ENCODE peak calls at places on chromosomes 7 and 10, in seven cellular contexts. One of them, this sample, is unnamed.

GRCh38 chr7:147658392-147658791 is 932.2 kb upstream of the C7orf33 start:
- DNase-seq in PC-9: no peak
- DNase-seq in naive thymus-derived CD4-positive, alpha-beta T cell: no peak
- DNase-seq in GM23248: no peak
- DNase-seq in psoas muscle: no peak
- DNase-seq in ovary: no peak
- DNase-seq in IMR-90: no peak
- DNase-seq in this sample: no peak

GRCh38 chr7:42128703-42129102 is 108.3 kb downstream of the GLI3 start:
- DNase-seq in PC-9: no peak
- DNase-seq in naive thymus-derived CD4-positive, alpha-beta T cell: no peak
- DNase-seq in GM23248: no peak
- DNase-seq in psoas muscle: no peak
- DNase-seq in ovary: no peak
- DNase-seq in IMR-90: no peak
- DNase-seq in this sample: no peak

GRCh38 chr7:155653773-155654172 is 9.3 kb downstream of the RBM33 start:
- DNase-seq in PC-9: no peak
- DNase-seq in naive thymus-derived CD4-positive, alpha-beta T cell: no peak
- DNase-seq in GM23248: peak; percentile 82
- DNase-seq in psoas muscle: no peak
- DNase-seq in ovary: no peak
- DNase-seq in IMR-90: peak; percentile 63
- DNase-seq in this sample: no peak

GRCh38 chr10:91378061-91378460 is 32.1 kb upstream of the HECTD2 start:
- DNase-seq in PC-9: no peak
- DNase-seq in naive thymus-derived CD4-positive, alpha-beta T cell: peak; percentile 47
- DNase-seq in GM23248: peak; percentile 13
- DNase-seq in psoas muscle: no peak
- DNase-seq in ovary: no peak
- DNase-seq in IMR-90: peak; percentile 13
- DNase-seq in this sample: no peak

GRCh38 chr10:100008142-100008522 is 1.6 kb downstream of the DNMBP start:
- DNase-seq in PC-9: peak; percentile 66
- DNase-seq in naive thymus-derived CD4-positive, alpha-beta T cell: no peak
- DNase-seq in GM23248: peak; percentile 85
- DNase-seq in psoas muscle: no peak
- DNase-seq in ovary: no peak
- DNase-seq in IMR-90: peak; percentile 84
- DNase-seq in this sample: no peak

GRCh38 chr7:144975882-144976281 is 140.0 kb upstream of the TPK1 start:
- DNase-seq in PC-9: no peak
- DNase-seq in naive thymus-derived CD4-positive, alpha-beta T cell: no peak
- DNase-seq in GM23248: no peak
- DNase-seq in psoas muscle: no peak
- DNase-seq in ovary: no peak
- DNase-seq in IMR-90: no peak
- DNase-seq in this sample: no peak

GRCh38 chr10:79372871-79373270 is 25.6 kb downstream of the PPIF start:
- DNase-seq in PC-9: no peak
- DNase-seq in naive thymus-derived CD4-positive, alpha-beta T cell: no peak
- DNase-seq in GM23248: no peak
- DNase-seq in psoas muscle: no peak
- DNase-seq in ovary: no peak
- DNase-seq in IMR-90: no peak
- DNase-seq in this sample: no peak

GRCh38 chr10:137031-137430 is 1.8 kb downstream of the ZMYND11 start:
- DNase-seq in PC-9: peak; percentile 50
- DNase-seq in naive thymus-derived CD4-positive, alpha-beta T cell: peak; percentile 35
- DNase-seq in GM23248: peak; percentile 57
- DNase-seq in psoas muscle: no peak
- DNase-seq in ovary: no peak
- DNase-seq in IMR-90: peak; percentile 7
- DNase-seq in this sample: no peak

GRCh38 chr10:115624448-115624847 is 531.3 kb downstream of the ATRNL1 start:
- DNase-seq in PC-9: no peak
- DNase-seq in naive thymus-derived CD4-positive, alpha-beta T cell: no peak
- DNase-seq in GM23248: no peak
- DNase-seq in psoas muscle: no peak
- DNase-seq in ovary: no peak
- DNase-seq in IMR-90: no peak
- DNase-seq in this sample: no peak

GRCh38 chr10:114548662-114549061 is 109.4 kb downstream of the ABLIM1 start:
- DNase-seq in PC-9: no peak
- DNase-seq in naive thymus-derived CD4-positive, alpha-beta T cell: no peak
- DNase-seq in GM23248: peak; percentile 55
- DNase-seq in psoas muscle: no peak
- DNase-seq in ovary: peak; percentile 58
- DNase-seq in IMR-90: peak; percentile 56
- DNase-seq in this sample: no peak

GRCh38 chr10:80538481-80539185 is 931 bp downstream of the SH2D4B start:
- DNase-seq in PC-9: no peak
- DNase-seq in naive thymus-derived CD4-positive, alpha-beta T cell: no peak
- DNase-seq in GM23248: no peak
- DNase-seq in psoas muscle: no peak
- DNase-seq in ovary: no peak
- DNase-seq in IMR-90: no peak
- DNase-seq in this sample: no peak

GRCh38 chr7:44223362-44224114 is 22.8 kb downstream of the YKT6 start:
- DNase-seq in PC-9: no peak
- DNase-seq in naive thymus-derived CD4-positive, alpha-beta T cell: no peak
- DNase-seq in GM23248: no peak
- DNase-seq in psoas muscle: no peak
- DNase-seq in ovary: no peak
- DNase-seq in IMR-90: no peak
- DNase-seq in this sample: no peak

GRCh38 chr10:14200645-14201534 is 129.8 kb downstream of the FRMD4A start:
- DNase-seq in PC-9: no peak
- DNase-seq in naive thymus-derived CD4-positive, alpha-beta T cell: no peak
- DNase-seq in GM23248: no peak
- DNase-seq in psoas muscle: peak; percentile 14
- DNase-seq in ovary: no peak
- DNase-seq in IMR-90: peak; percentile 9
- DNase-seq in this sample: no peak

GRCh38 chr7:16594061-16594460 is 51.5 kb downstream of the ANKMY2 start:
- DNase-seq in PC-9: no peak
- DNase-seq in naive thymus-derived CD4-positive, alpha-beta T cell: no peak
- DNase-seq in GM23248: peak; percentile 17
- DNase-seq in psoas muscle: no peak
- DNase-seq in ovary: no peak
- DNase-seq in IMR-90: peak; percentile 70
- DNase-seq in this sample: no peak

GRCh38 chr10:24822557-24822956 is 98.9 kb upstream of the ARHGAP21 start:
- DNase-seq in PC-9: no peak
- DNase-seq in naive thymus-derived CD4-positive, alpha-beta T cell: no peak
- DNase-seq in GM23248: peak; percentile 19
- DNase-seq in psoas muscle: no peak
- DNase-seq in ovary: no peak
- DNase-seq in IMR-90: no peak
- DNase-seq in this sample: no peak

GRCh38 chr10:57624066-57624465 is 643.6 kb downstream of the IPMK start:
- DNase-seq in PC-9: no peak
- DNase-seq in naive thymus-derived CD4-positive, alpha-beta T cell: no peak
- DNase-seq in GM23248: no peak
- DNase-seq in psoas muscle: no peak
- DNase-seq in ovary: no peak
- DNase-seq in IMR-90: no peak
- DNase-seq in this sample: no peak

GRCh38 chr7:148084138-148084537 is 506.4 kb upstream of the C7orf33 start:
- DNase-seq in PC-9: peak; percentile 38
- DNase-seq in naive thymus-derived CD4-positive, alpha-beta T cell: no peak
- DNase-seq in GM23248: peak; percentile 49
- DNase-seq in psoas muscle: peak; percentile 17
- DNase-seq in ovary: peak; percentile 64
- DNase-seq in IMR-90: peak; percentile 19
- DNase-seq in this sample: peak; percentile 27

GRCh38 chr7:51430480-51431086 is 114.0 kb upstream of the COBL start:
- DNase-seq in PC-9: peak; percentile 60
- DNase-seq in naive thymus-derived CD4-positive, alpha-beta T cell: peak; percentile 19
- DNase-seq in GM23248: peak; percentile 62
- DNase-seq in psoas muscle: no peak
- DNase-seq in ovary: no peak
- DNase-seq in IMR-90: peak; percentile 12
- DNase-seq in this sample: no peak

GRCh38 chr10:62166331-62167154 is 102.1 kb downstream of the RTKN2 start:
- DNase-seq in PC-9: no peak
- DNase-seq in naive thymus-derived CD4-positive, alpha-beta T cell: no peak
- DNase-seq in GM23248: peak; percentile 82
- DNase-seq in psoas muscle: peak; percentile 32
- DNase-seq in ovary: no peak
- DNase-seq in IMR-90: peak; percentile 65
- DNase-seq in this sample: no peak
- H3K4me1 ChIP-seq in PC-9: no peaks in the 10 kb centered on the region
- H3K4me1 ChIP-seq in naive thymus-derived CD4-positive, alpha-beta T cell: no peaks in the 10 kb centered on the region
- H3K4me1 ChIP-seq in GM23248: peaks cover 22% of the 10 kb centered on the region
- H3K4me1 ChIP-seq in psoas muscle: peaks cover 9% of the 10 kb centered on the region
- H3K4me1 ChIP-seq in ovary: no peaks in the 10 kb centered on the region
- H3K4me1 ChIP-seq in IMR-90: peaks cover 2% of the 10 kb centered on the region
- H3K4me1 ChIP-seq in this sample: peaks cover 12% of the 10 kb centered on the region

GRCh38 chr10:105279101-105279500 is 638.0 kb downstream of the SORCS3 start:
- DNase-seq in PC-9: no peak
- DNase-seq in naive thymus-derived CD4-positive, alpha-beta T cell: no peak
- DNase-seq in GM23248: no peak
- DNase-seq in psoas muscle: no peak
- DNase-seq in ovary: no peak
- DNase-seq in IMR-90: no peak
- DNase-seq in this sample: no peak
- H3K4me1 ChIP-seq in PC-9: no peaks in the 10 kb centered on the region
- H3K4me1 ChIP-seq in naive thymus-derived CD4-positive, alpha-beta T cell: no peaks in the 10 kb centered on the region
- H3K4me1 ChIP-seq in GM23248: no peaks in the 10 kb centered on the region
- H3K4me1 ChIP-seq in psoas muscle: no peaks in the 10 kb centered on the region
- H3K4me1 ChIP-seq in ovary: no peaks in the 10 kb centered on the region
- H3K4me1 ChIP-seq in IMR-90: no peaks in the 10 kb centered on the region
- H3K4me1 ChIP-seq in this sample: no peaks in the 10 kb centered on the region

GRCh38 chr10:110409488-110409887 is 88.2 kb upstream of the DUSP5 start:
- DNase-seq in PC-9: no peak
- DNase-seq in naive thymus-derived CD4-positive, alpha-beta T cell: no peak
- DNase-seq in GM23248: no peak
- DNase-seq in psoas muscle: no peak
- DNase-seq in ovary: no peak
- DNase-seq in IMR-90: no peak
- DNase-seq in this sample: no peak

GRCh38 chr10:110410329-110411046 is 87.2 kb upstream of the DUSP5 start:
- DNase-seq in PC-9: peak; percentile 96
- DNase-seq in naive thymus-derived CD4-positive, alpha-beta T cell: no peak
- DNase-seq in GM23248: peak; percentile 94
- DNase-seq in psoas muscle: peak; percentile 35
- DNase-seq in ovary: no peak
- DNase-seq in IMR-90: peak; percentile 98
- DNase-seq in this sample: no peak

GRCh38 chr10:110409926-110410325 is 87.8 kb upstream of the DUSP5 start:
- DNase-seq in PC-9: no peak
- DNase-seq in naive thymus-derived CD4-positive, alpha-beta T cell: no peak
- DNase-seq in GM23248: peak; percentile 13
- DNase-seq in psoas muscle: no peak
- DNase-seq in ovary: no peak
- DNase-seq in IMR-90: no peak
- DNase-seq in this sample: no peak

GRCh38 chr10:110408943-110409342 is 88.8 kb upstream of the DUSP5 start:
- DNase-seq in PC-9: no peak
- DNase-seq in naive thymus-derived CD4-positive, alpha-beta T cell: no peak
- DNase-seq in GM23248: no peak
- DNase-seq in psoas muscle: no peak
- DNase-seq in ovary: no peak
- DNase-seq in IMR-90: no peak
- DNase-seq in this sample: no peak

DNA sequence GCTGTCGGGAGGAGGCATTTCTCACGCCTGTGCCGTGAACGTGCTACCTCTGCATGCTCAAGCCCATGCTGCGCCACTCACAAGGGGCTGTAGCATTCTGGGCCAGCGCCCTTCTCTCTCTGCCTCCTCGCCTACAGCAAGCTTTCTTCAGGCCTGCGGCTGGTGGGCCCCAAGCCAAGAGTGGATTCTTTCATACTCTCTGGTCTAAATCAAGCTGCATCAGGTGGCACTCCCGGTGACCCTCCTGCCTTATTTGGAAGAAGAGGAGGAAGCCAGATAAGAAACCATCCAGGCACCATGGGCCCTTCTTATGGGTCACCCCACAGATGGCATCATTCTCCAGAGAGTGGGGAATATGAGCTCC is 86.7 kb upstream of the DUSP5 start:
- DNase-seq in PC-9: peak; percentile 85
- DNase-seq in naive thymus-derived CD4-positive, alpha-beta T cell: no peak
- DNase-seq in GM23248: peak; percentile 53
- DNase-seq in psoas muscle: no peak
- DNase-seq in ovary: no peak
- DNase-seq in IMR-90: peak; percentile 75
- DNase-seq in this sample: peak; percentile 48
- H3K4me1 ChIP-seq in PC-9: peaks cover 90% of the 10 kb centered on the region
- H3K4me1 ChIP-seq in naive thymus-derived CD4-positive, alpha-beta T cell: peaks cover 14% of the 10 kb centered on the region
- H3K4me1 ChIP-seq in GM23248: peaks cover 57% of the 10 kb centered on the region
- H3K4me1 ChIP-seq in psoas muscle: no peaks in the 10 kb centered on the region
- H3K4me1 ChIP-seq in ovary: no peaks in the 10 kb centered on the region
- H3K4me1 ChIP-seq in IMR-90: peaks cover 32% of the 10 kb centered on the region
- H3K4me1 ChIP-seq in this sample: peaks cover 12% of the 10 kb centered on the region

GRCh38 chr7:105000927-105001336 is 13.1 kb upstream of the KMT2E start:
- DNase-seq in PC-9: no peak
- DNase-seq in naive thymus-derived CD4-positive, alpha-beta T cell: no peak
- DNase-seq in GM23248: no peak
- DNase-seq in psoas muscle: no peak
- DNase-seq in ovary: no peak
- DNase-seq in IMR-90: no peak
- DNase-seq in this sample: no peak

GRCh38 chr7:105003875-105004510 is 10.0 kb upstream of the KMT2E start:
- DNase-seq in PC-9: no peak
- DNase-seq in naive thymus-derived CD4-positive, alpha-beta T cell: no peak
- DNase-seq in GM23248: peak; percentile 56
- DNase-seq in psoas muscle: no peak
- DNase-seq in ovary: no peak
- DNase-seq in IMR-90: no peak
- DNase-seq in this sample: no peak

GRCh38 chr7:105000190-105000589 is 13.8 kb upstream of the KMT2E start:
- DNase-seq in PC-9: no peak
- DNase-seq in naive thymus-derived CD4-positive, alpha-beta T cell: no peak
- DNase-seq in GM23248: no peak
- DNase-seq in psoas muscle: no peak
- DNase-seq in ovary: no peak
- DNase-seq in IMR-90: no peak
- DNase-seq in this sample: no peak

GRCh38 chr7:105003275-105003674 is 10.7 kb upstream of the KMT2E start:
- DNase-seq in PC-9: no peak
- DNase-seq in naive thymus-derived CD4-positive, alpha-beta T cell: no peak
- DNase-seq in GM23248: peak; percentile 98
- DNase-seq in psoas muscle: no peak
- DNase-seq in ovary: no peak
- DNase-seq in IMR-90: peak; percentile 82
- DNase-seq in this sample: peak; percentile 43

DNA sequence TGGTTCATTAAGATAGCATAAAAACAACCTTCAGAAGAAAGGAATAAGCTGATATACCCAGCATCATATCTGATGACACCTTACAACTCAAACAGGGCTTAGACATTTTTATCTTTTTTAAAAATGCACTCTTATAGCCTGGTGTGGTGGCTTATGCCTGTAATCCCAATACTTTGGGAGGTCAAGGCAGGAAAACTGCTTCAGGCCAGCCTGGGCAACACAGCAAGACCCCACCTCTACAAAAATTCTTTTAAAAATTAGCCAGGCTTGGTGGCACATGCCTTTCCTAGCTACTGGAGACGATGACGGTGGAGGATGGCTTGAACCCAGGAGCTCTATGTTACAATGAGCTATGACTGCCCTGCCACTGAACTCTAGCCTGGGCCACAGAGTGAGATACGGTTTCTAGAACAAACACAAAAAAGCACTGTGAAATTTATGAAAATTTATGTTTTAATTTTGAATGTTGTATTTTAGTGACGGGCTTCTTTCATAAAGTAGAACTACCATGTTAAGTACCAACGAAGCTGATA is 12.3 kb upstream of the KMT2E start:
- DNase-seq in PC-9: no peak
- DNase-seq in naive thymus-derived CD4-positive, alpha-beta T cell: no peak
- DNase-seq in GM23248: peak; percentile 36
- DNase-seq in psoas muscle: no peak
- DNase-seq in ovary: no peak
- DNase-seq in IMR-90: no peak
- DNase-seq in this sample: no peak
- H3K4me1 ChIP-seq in PC-9: peaks cover 16% of the 10 kb centered on the region
- H3K4me1 ChIP-seq in naive thymus-derived CD4-positive, alpha-beta T cell: peaks cover 62% of the 10 kb centered on the region
- H3K4me1 ChIP-seq in GM23248: peaks cover 68% of the 10 kb centered on the region
- H3K4me1 ChIP-seq in psoas muscle: peaks cover 90% of the 10 kb centered on the region
- H3K4me1 ChIP-seq in ovary: peaks cover 28% of the 10 kb centered on the region
- H3K4me1 ChIP-seq in IMR-90: peaks cover 2% of the 10 kb centered on the region
- H3K4me1 ChIP-seq in this sample: peaks cover 98% of the 10 kb centered on the region

This sample was measured in heart left ventricle.